ENCODE peak calls at places on chromosomes 4 and X, in five cellular contexts. One of them, this sample, is unnamed.

GRCh38 chr4:70703695-70704332 is 15.5 kb downstream of the UTP3 start:
- DNase-seq in HFF-Myc: no peak
- DNase-seq in NCI-H187 treated with DMSO at 0.1 percent for 48 hours: no peak
- DNase-seq in GM04504: no peak
- DNase-seq in AG20443: peak; percentile 26
- DNase-seq in this sample: no peak

GRCh38 chrX:151039351-151039750 is 56.2 kb downstream of the HMGB3 start:
- DNase-seq in HFF-Myc: no peak
- DNase-seq in GM04504: no peak
- DNase-seq in AG20443: no peak
- DNase-seq in NCI-H187 treated with DMSO at 0.1 percent for 48 hours: no peak
- DNase-seq in this sample: no peak

GRCh38 chr4:159401791-159402380 is 299.0 kb downstream of the RAPGEF2 start:
- DNase-seq in GM04504: peak; percentile 89
- DNase-seq in AG20443: peak; percentile 57
- DNase-seq in HFF-Myc: peak; percentile 55
- DNase-seq in NCI-H187 treated with DMSO at 0.1 percent for 48 hours: no peak
- DNase-seq in this sample: peak; percentile 69

GRCh38 chr4:12881945-12882589 is 602.1 kb downstream of the RAB28 start:
- DNase-seq in HFF-Myc: no peak
- DNase-seq in AG20443: no peak
- DNase-seq in NCI-H187 treated with DMSO at 0.1 percent for 48 hours: no peak
- DNase-seq in GM04504: no peak
- DNase-seq in this sample: no peak

GRCh38 chr4:7649741-7650531 is 215.2 kb upstream of the PSAPL1 start:
- DNase-seq in NCI-H187 treated with DMSO at 0.1 percent for 48 hours: no peak
- DNase-seq in AG20443: peak; percentile 84
- DNase-seq in HFF-Myc: peak; percentile 98
- DNase-seq in GM04504: peak; percentile 83
- DNase-seq in this sample: peak; percentile 81

GRCh38 chr4:107666134-107666533 is 53.9 kb downstream of the PAPSS1 start:
- DNase-seq in GM04504: no peak
- DNase-seq in HFF-Myc: no peak
- DNase-seq in AG20443: peak; percentile 38
- DNase-seq in NCI-H187 treated with DMSO at 0.1 percent for 48 hours: no peak
- DNase-seq in this sample: no peak

GRCh38 chr4:82560853-82561744 is 689 bp downstream of the TMEM150C start:
- DNase-seq in NCI-H187 treated with DMSO at 0.1 percent for 48 hours: no peak
- DNase-seq in GM04504: no peak
- DNase-seq in HFF-Myc: no peak
- DNase-seq in AG20443: peak; percentile 65
- DNase-seq in this sample: no peak

GRCh38 chrX:1465261-1466231 is 12.8 kb upstream of the ASMTL start:
- DNase-seq in GM04504: no peak
- DNase-seq in HFF-Myc: no peak
- DNase-seq in AG20443: no peak
- DNase-seq in NCI-H187 treated with DMSO at 0.1 percent for 48 hours: no peak
- DNase-seq in this sample: no peak

GRCh38 chrX:119391279-119391678 is 7.9 kb upstream of the SLC25A43 start:
- DNase-seq in AG20443: peak; percentile 43
- DNase-seq in NCI-H187 treated with DMSO at 0.1 percent for 48 hours: no peak
- DNase-seq in GM04504: no peak
- DNase-seq in HFF-Myc: no peak
- DNase-seq in this sample: no peak

GRCh38 chr4:138572007-138572406 is 329.9 kb upstream of the SLC7A11 start:
- DNase-seq in AG20443: no peak
- DNase-seq in HFF-Myc: no peak
- DNase-seq in NCI-H187 treated with DMSO at 0.1 percent for 48 hours: no peak
- DNase-seq in GM04504: no peak
- DNase-seq in this sample: no peak

GRCh38 chr4:68498413-68499007 is 51.2 kb downstream of the TMPRSS11E start:
- DNase-seq in AG20443: peak; percentile 45
- DNase-seq in NCI-H187 treated with DMSO at 0.1 percent for 48 hours: peak; percentile 29
- DNase-seq in HFF-Myc: peak; percentile 19
- DNase-seq in GM04504: peak; percentile 9
- DNase-seq in this sample: peak; percentile 11

GRCh38 chr4:68271851-68272756 is 26.6 kb upstream of the TMPRSS11B start:
- DNase-seq in HFF-Myc: peak; percentile 16
- DNase-seq in NCI-H187 treated with DMSO at 0.1 percent for 48 hours: no peak
- DNase-seq in GM04504: peak; percentile 19
- DNase-seq in AG20443: peak; percentile 64
- DNase-seq in this sample: peak; percentile 37

GRCh38 chr4:140374130-140374477 is 658 bp downstream of the SCOC start:
- DNase-seq in AG20443: no peak
- DNase-seq in NCI-H187 treated with DMSO at 0.1 percent for 48 hours: no peak
- DNase-seq in GM04504: no peak
- DNase-seq in HFF-Myc: no peak
- DNase-seq in this sample: no peak

GRCh38 chr4:86099348-86099747 is 260.5 kb downstream of the MAPK10 start:
- DNase-seq in GM04504: no peak
- DNase-seq in NCI-H187 treated with DMSO at 0.1 percent for 48 hours: no peak
- DNase-seq in AG20443: no peak
- DNase-seq in HFF-Myc: no peak
- DNase-seq in this sample: no peak

GRCh38 chr4:182141046-182141445 is 102.2 kb upstream of the TENM3 start:
- DNase-seq in HFF-Myc: no peak
- DNase-seq in NCI-H187 treated with DMSO at 0.1 percent for 48 hours: no peak
- DNase-seq in AG20443: no peak
- DNase-seq in GM04504: no peak
- DNase-seq in this sample: no peak

GRCh38 chr4:17589355-17589754 is 12.4 kb downstream of the LAP3 start:
- DNase-seq in HFF-Myc: no peak
- DNase-seq in NCI-H187 treated with DMSO at 0.1 percent for 48 hours: no peak
- DNase-seq in AG20443: no peak
- DNase-seq in GM04504: no peak
- DNase-seq in this sample: no peak

GRCh38 chr4:153929651-153930050 is 140.8 kb upstream of the SFRP2 start:
- DNase-seq in GM04504: no peak
- DNase-seq in HFF-Myc: no peak
- DNase-seq in NCI-H187 treated with DMSO at 0.1 percent for 48 hours: no peak
- DNase-seq in AG20443: no peak
- DNase-seq in this sample: no peak

GRCh38 chr4:5940470-5941203 is 47.8 kb upstream of the CRMP1 start:
- DNase-seq in HFF-Myc: peak; percentile 9
- DNase-seq in GM04504: no peak
- DNase-seq in NCI-H187 treated with DMSO at 0.1 percent for 48 hours: peak; percentile 59
- DNase-seq in AG20443: no peak
- DNase-seq in this sample: no peak

GRCh38 chrX:28016823-28017222 is 35.6 kb upstream of the DCAF8L1 start:
- DNase-seq in NCI-H187 treated with DMSO at 0.1 percent for 48 hours: no peak
- DNase-seq in HFF-Myc: no peak
- DNase-seq in AG20443: no peak
- DNase-seq in GM04504: no peak
- DNase-seq in this sample: no peak

GRCh38 chr4:52914051-52914605 is 52.0 kb downstream of the RASL11B start:
- DNase-seq in HFF-Myc: peak; percentile 32
- DNase-seq in NCI-H187 treated with DMSO at 0.1 percent for 48 hours: no peak
- DNase-seq in AG20443: peak; percentile 68
- DNase-seq in GM04504: peak; percentile 72
- DNase-seq in this sample: peak; percentile 52

GRCh38 chr4:183541081-183542045 is 36.5 kb downstream of the ING2 start:
- DNase-seq in HFF-Myc: no peak
- DNase-seq in AG20443: peak; percentile 22
- DNase-seq in GM04504: no peak
- DNase-seq in NCI-H187 treated with DMSO at 0.1 percent for 48 hours: no peak
- DNase-seq in this sample: no peak

GRCh38 chr4:30717208-30718020 is 2.8 kb upstream of the PCDH7 start:
- DNase-seq in GM04504: no peak
- DNase-seq in HFF-Myc: no peak
- DNase-seq in NCI-H187 treated with DMSO at 0.1 percent for 48 hours: no peak
- DNase-seq in AG20443: peak; percentile 53
- DNase-seq in this sample: no peak

GRCh38 chr4:61212788-61213187 is 12.7 kb downstream of the ADGRL3 start:
- DNase-seq in GM04504: no peak
- DNase-seq in AG20443: no peak
- DNase-seq in NCI-H187 treated with DMSO at 0.1 percent for 48 hours: no peak
- DNase-seq in HFF-Myc: no peak
- DNase-seq in this sample: no peak

GRCh38 chr4:82715731-82716617 is 82.6 kb downstream of the SCD5 start:
- DNase-seq in AG20443: peak; percentile 76
- DNase-seq in HFF-Myc: no peak
- DNase-seq in NCI-H187 treated with DMSO at 0.1 percent for 48 hours: no peak
- DNase-seq in GM04504: no peak
- DNase-seq in this sample: peak; percentile 71

GRCh38 chr4:52370576-52370975 is 288.5 kb downstream of the USP46 start:
- DNase-seq in AG20443: no peak
- DNase-seq in HFF-Myc: no peak
- DNase-seq in GM04504: no peak
- DNase-seq in NCI-H187 treated with DMSO at 0.1 percent for 48 hours: no peak
- DNase-seq in this sample: no peak

GRCh38 chr4:10099521-10100325 is 16.9 kb downstream of the WDR1 start:
- DNase-seq in HFF-Myc: no peak
- DNase-seq in GM04504: no peak
- DNase-seq in AG20443: no peak
- DNase-seq in NCI-H187 treated with DMSO at 0.1 percent for 48 hours: no peak
- DNase-seq in this sample: no peak

GRCh38 chr4:108370826-108371225 is 202.1 kb upstream of the LEF1 start:
- DNase-seq in AG20443: no peak
- DNase-seq in NCI-H187 treated with DMSO at 0.1 percent for 48 hours: no peak
- DNase-seq in HFF-Myc: no peak
- DNase-seq in GM04504: no peak
- DNase-seq in this sample: no peak

GRCh38 chr4:118270492-118270891 is 82.3 kb downstream of the PRSS12 start:
- DNase-seq in HFF-Myc: no peak
- DNase-seq in AG20443: peak; percentile 27
- DNase-seq in NCI-H187 treated with DMSO at 0.1 percent for 48 hours: no peak
- DNase-seq in GM04504: no peak
- DNase-seq in this sample: no peak

GRCh38 chrX:119605398-119605738 is 856 bp downstream of the NKRF start:
- DNase-seq in GM04504: no peak
- DNase-seq in AG20443: peak; percentile 11
- DNase-seq in HFF-Myc: no peak
- DNase-seq in NCI-H187 treated with DMSO at 0.1 percent for 48 hours: no peak
- DNase-seq in this sample: no peak

GRCh38 chr4:25842229-25842840 is 20.5 kb downstream of the SEL1L3 start:
- DNase-seq in HFF-Myc: no peak
- DNase-seq in AG20443: no peak
- DNase-seq in GM04504: no peak
- DNase-seq in NCI-H187 treated with DMSO at 0.1 percent for 48 hours: no peak
- DNase-seq in this sample: no peak

GRCh38 chrX:13140007-13140406 is 95.6 kb upstream of the FAM9C start:
- DNase-seq in NCI-H187 treated with DMSO at 0.1 percent for 48 hours: no peak
- DNase-seq in GM04504: no peak
- DNase-seq in AG20443: no peak
- DNase-seq in HFF-Myc: no peak
- DNase-seq in this sample: no peak

GRCh38 chr4:138927065-138927464 is 88.5 kb upstream of the NOCT start:
- DNase-seq in AG20443: no peak
- DNase-seq in GM04504: no peak
- DNase-seq in NCI-H187 treated with DMSO at 0.1 percent for 48 hours: no peak
- DNase-seq in HFF-Myc: no peak
- DNase-seq in this sample: no peak

GRCh38 chrX:129653181-129653984 is 1.4 kb downstream of the APLN start:
- DNase-seq in HFF-Myc: no peak
- DNase-seq in GM04504: no peak
- DNase-seq in AG20443: no peak
- DNase-seq in NCI-H187 treated with DMSO at 0.1 percent for 48 hours: no peak
- DNase-seq in this sample: no peak

GRCh38 chrX:108892501-108892900 is 156.1 kb upstream of the IRS4 start:
- DNase-seq in GM04504: no peak
- DNase-seq in AG20443: no peak
- DNase-seq in HFF-Myc: no peak
- DNase-seq in NCI-H187 treated with DMSO at 0.1 percent for 48 hours: no peak
- DNase-seq in this sample: no peak

GRCh38 chr4:183171484-183172267 is 72.6 kb downstream of the WWC2 start:
- DNase-seq in HFF-Myc: no peak
- DNase-seq in AG20443: no peak
- DNase-seq in GM04504: no peak
- DNase-seq in NCI-H187 treated with DMSO at 0.1 percent for 48 hours: no peak
- DNase-seq in this sample: no peak

GRCh38 chr4:186666750-186667149 is 56.9 kb downstream of the FAT1 start:
- DNase-seq in NCI-H187 treated with DMSO at 0.1 percent for 48 hours: no peak
- DNase-seq in GM04504: no peak
- DNase-seq in HFF-Myc: no peak
- DNase-seq in AG20443: no peak
- DNase-seq in this sample: no peak

This sample was measured in AG09309.